ENCODE peak calls at places on chromosomes 3 and 15, in eight cellular contexts. U, I, C, L, Q, R, D and N are unnamed samples.

GRCh38 chr3:73733796-73734195 is 109.1 kb upstream of the PDZRN3 start:
- DNase-seq in L (no peak), U (no peak), D (no peak), I (no peak), C (no peak), Q (no peak), R (no peak), N (no peak)

GRCh38 chr15:48965972-48966371 is 2.3 kb upstream of the SHC4 start:
- DNase-seq in L (peak; percentile 42), U (no peak), C (no peak), D (peak; percentile 52), Q (peak; percentile 56), R (peak; percentile 48), I (no peak), N (no peak)

GRCh38 chr3:96190024-96190616 is 624.3 kb upstream of the EPHA6 start:
- DNase-seq in Q (no peak), R (no peak), I (no peak), C (no peak), U (no peak), D (no peak), L (no peak), N (no peak)

GRCh38 chr3:113148307-113148703 is 63.1 kb upstream of the BOC start:
- DNase-seq in Q (no peak), U (peak; percentile 46), R (no peak), I (no peak), L (peak; percentile 38), D (no peak), C (no peak), N (no peak)

GRCh38 chr3:160796089-160796812 is 40.2 kb downstream of the PPM1L start:
- DNase-seq in D (no peak), Q (no peak), I (no peak), R (no peak), L (no peak), U (no peak), C (no peak), N (no peak)

GRCh38 chr3:99534951-99535704 is 103.3 kb upstream of the COL8A1 start:
- DNase-seq in I (peak; percentile 4), L (peak; percentile 41), U (no peak), D (peak; percentile 82), R (peak; percentile 7), Q (no peak), C (no peak), N (no peak)

GRCh38 chr3:136938334-136938733 is 19.4 kb upstream of the IL20RB start:
- DNase-seq in C (no peak), D (peak; percentile 60), R (no peak), Q (no peak), I (no peak), L (no peak), U (no peak), N (no peak)

GRCh38 chr15:52795464-52796227 is 5.5 kb upstream of the ONECUT1 start:
- DNase-seq in C (no peak), L (no peak), R (no peak), Q (peak; percentile 27), U (no peak), I (no peak), D (no peak), N (no peak)

GRCh38 chr3:97880267-97880666 is 58.5 kb downstream of the CRYBG3 start:
- DNase-seq in D (peak; percentile 66), U (no peak), Q (no peak), L (no peak), I (no peak), C (no peak), R (no peak), N (no peak)

GRCh38 chr3:42895332-42895868 is 10.5 kb upstream of the ZNF662 start:
- DNase-seq in Q (no peak), I (no peak), L (no peak), U (no peak), C (no peak), R (no peak), D (peak; percentile 13), N (no peak)

GRCh38 chr3:42900731-42901420 is 5.1 kb upstream of the ZNF662 start:
- DNase-seq in R (no peak), Q (no peak), L (peak; percentile 8), C (no peak), U (no peak), I (no peak), D (no peak), N (no peak)

GRCh38 chr3:42900226-42900625 is 5.7 kb upstream of the ZNF662 start:
- DNase-seq in U (no peak), I (no peak), Q (no peak), C (no peak), D (no peak), R (no peak), L (no peak), N (no peak)

GRCh38 chr3:42902257-42902656 is 3.7 kb upstream of the ZNF662 start:
- DNase-seq in Q (no peak), U (no peak), L (no peak), C (no peak), I (no peak), D (no peak), R (no peak), N (no peak)

DNA sequence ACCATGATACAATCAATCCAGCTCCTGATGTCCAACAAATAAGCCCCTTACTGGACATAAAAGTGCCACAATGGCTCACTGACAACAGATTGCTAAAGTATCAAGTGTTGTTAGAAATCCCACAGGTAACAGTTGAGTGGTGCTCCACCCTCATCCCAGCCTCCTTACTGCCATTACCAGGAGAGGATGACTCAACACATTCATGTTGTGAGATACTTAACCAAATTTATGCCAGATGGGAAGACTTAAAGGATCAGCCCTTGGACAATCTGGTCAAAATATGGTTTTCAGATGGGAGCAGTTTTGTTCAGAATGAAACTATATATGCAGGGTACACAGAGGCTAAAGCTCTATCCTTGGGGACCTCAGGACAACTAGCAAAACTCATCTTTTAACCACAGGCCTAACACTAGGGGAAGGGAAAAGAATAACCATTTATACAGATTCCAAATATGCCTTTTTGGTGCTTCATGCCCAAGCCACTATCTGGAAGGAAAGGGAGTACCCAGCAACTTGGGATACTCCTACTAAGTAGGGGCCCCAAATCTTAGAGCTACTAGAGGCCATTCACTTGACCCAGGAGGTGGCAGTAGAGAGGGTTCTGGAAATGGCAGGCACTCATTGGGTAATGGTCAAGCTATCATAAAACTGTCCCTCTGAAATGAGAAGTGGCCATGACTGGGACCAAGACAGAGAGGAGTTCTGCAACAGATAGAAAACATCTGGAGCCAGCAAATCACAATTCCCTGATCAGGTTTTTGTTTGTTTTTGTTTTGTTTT is 6.9 kb upstream of the ZNF662 start:
- DNase-seq in I (no peak), R (no peak), L (no peak), Q (no peak), U (no peak), C (no peak), D (no peak), N (no peak)
- TF ChIP-seq CTCF in I (no peak), R (no peak), L (no peak), Q (no peak), U (no peak), C (no peak), D (peak; percentile 11), N (no peak)

GRCh38 chr3:114362815-114363214 is 69.0 kb downstream of the TIGIT start:
- DNase-seq in D (peak; percentile 46), R (peak; percentile 41), U (no peak), L (peak; percentile 20), C (no peak), I (no peak), Q (peak; percentile 32), N (no peak)
- TF ChIP-seq CTCF in D (peak; percentile 42), R (no peak), U (no peak), L (peak; percentile 35), C (peak; percentile 48), I (peak; percentile 33), Q (peak; percentile 52), N (peak; percentile 40)

GRCh38 chr3:66836363-66837152 is 161.5 kb upstream of the KBTBD8 start:
- DNase-seq in I (no peak), R (no peak), D (peak; percentile 4), U (no peak), L (no peak), C (no peak), Q (no peak), N (no peak)
- TF ChIP-seq CTCF in I (peak; percentile 9), R (no peak), D (peak; percentile 22), U (no peak), L (peak; percentile 31), C (no peak), Q (no peak), N (no peak)

DNA sequence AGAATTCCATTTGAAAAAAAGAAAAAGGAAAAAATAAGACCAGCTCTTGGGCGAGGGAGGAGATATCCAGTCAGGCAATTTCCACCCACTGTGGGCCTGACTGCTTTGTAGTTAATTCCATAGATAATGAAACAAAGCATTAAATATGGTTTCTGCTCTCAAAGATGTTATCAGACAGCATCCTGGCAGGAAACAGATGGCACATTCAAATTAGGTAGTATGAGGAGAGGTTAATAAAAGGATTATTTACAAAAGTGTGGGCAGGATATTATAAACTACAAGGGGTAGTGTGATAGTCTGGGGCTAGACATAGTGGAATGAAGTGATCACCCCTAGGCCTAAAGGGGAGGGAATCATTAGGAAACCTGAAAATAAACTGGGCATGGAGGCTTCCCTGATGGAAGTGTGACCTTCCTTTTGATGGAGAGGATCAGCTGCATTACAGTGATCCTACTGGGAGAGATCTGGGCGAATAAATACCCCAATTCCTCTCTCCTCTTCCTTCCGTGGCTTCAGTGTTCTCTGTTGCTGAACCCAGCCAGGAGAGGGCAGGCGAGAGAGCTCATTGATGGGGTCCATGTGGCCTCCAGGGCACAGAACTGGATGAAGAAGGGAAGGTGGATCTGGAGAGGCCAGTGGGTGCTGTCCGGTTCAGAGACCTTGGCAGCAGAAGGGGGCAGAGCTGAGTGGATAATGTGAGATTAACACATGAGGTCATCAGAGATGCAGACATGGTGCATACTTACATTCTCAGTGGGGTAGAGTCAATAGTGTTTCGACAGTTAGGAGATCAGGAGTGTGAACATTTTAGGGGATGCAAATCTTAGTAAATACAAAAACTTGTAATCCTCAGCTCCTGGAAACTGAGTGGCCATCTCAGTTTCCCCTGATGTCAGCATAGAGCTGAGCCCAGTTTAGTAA is 193.5 kb downstream of the CLSTN2 start:
- DNase-seq in R (peak; percentile 49), C (peak; percentile 60), U (peak; percentile 37), Q (peak; percentile 30), I (peak; percentile 46), L (peak; percentile 18), D (no peak), N (peak; percentile 63)
- TF ChIP-seq CTCF in R (peak; percentile 52), C (peak; percentile 47), U (no peak), Q (peak; percentile 73), I (peak; percentile 44), L (no peak), D (peak; percentile 19), N (peak; percentile 46)

DNA sequence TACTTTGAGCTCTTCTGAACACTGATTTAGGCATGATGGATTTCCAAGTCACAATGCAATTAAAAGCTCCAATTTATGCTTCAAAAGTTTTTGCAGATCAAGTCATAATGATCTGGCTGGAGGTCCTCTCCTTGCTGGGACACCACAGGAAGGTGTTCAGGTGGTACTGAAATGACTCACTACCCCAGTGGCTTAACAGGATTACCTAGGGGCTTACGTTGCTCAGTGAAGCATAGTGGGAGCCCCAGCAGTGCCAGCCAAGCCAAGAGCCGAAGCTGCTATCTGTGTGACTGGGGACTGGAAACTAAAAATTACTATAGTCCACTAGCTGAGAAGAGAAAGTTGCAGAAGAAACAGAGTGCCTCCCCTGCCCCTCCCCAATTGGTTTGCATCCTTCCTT is 110.1 kb upstream of the LPP start:
- DNase-seq in I (no peak), C (no peak), Q (no peak), D (no peak), U (no peak), R (no peak), L (no peak), N (no peak)
- TF ChIP-seq CTCF in I (no peak), C (no peak), Q (no peak), D (no peak), U (no peak), R (no peak), L (no peak), N (no peak)